ENCODE peak calls at places on chromosomes 12 and 14, in ten cellular contexts. K, N, M, E, Y, Q, B, T, R and P are unnamed samples.

GRCh38 chr14:90624228-90624627 is 192.0 kb downstream of the TTC7B start:
- DNase-seq in T (no peak), Y (peak), Q (peak), R (no peak), N (no peak), K (no peak), M (no peak), B (peak), E (no peak), P (no peak)

GRCh38 chr12:124992874-124993567 is 424 bp upstream of the BRI3BP start:
- DNase-seq in R (peak), T (no peak), M (peak), B (no peak), N (peak), E (peak), K (peak), Q (peak), Y (no peak), P (peak)

GRCh38 chr12:82650627-82651337 is 35.9 kb upstream of the TMTC2 start:
- DNase-seq in R (no peak), N (peak), K (peak), M (peak), E (no peak), Y (peak), B (no peak), T (peak), Q (peak), P (no peak)

GRCh38 chr12:6280053-6280469 is 30.4 kb upstream of the PLEKHG6 start:
- DNase-seq in T (no peak), Y (no peak), E (no peak), K (peak), M (peak), R (no peak), N (peak), Q (no peak), B (no peak), P (no peak)

GRCh38 chr14:104082807-104083206 is 2.7 kb upstream of the ASPG start:
- DNase-seq in N (no peak), M (no peak), T (no peak), B (peak), Q (no peak), Y (peak), K (no peak), E (no peak), R (no peak), P (no peak)

GRCh38 chr12:93709386-93709785 is 32.2 kb downstream of the CRADD start:
- DNase-seq in T (no peak), K (no peak), B (no peak), E (no peak), Y (no peak), R (no peak), M (no peak), N (no peak), Q (no peak), P (no peak)

GRCh38 chr12:23083267-23083666 is 458.3 kb downstream of the ETNK1 start:
- DNase-seq in K (no peak), E (no peak), Q (no peak), R (no peak), M (no peak), N (peak), Y (no peak), T (no peak), B (no peak), P (no peak)

GRCh38 chr14:51310453-51311074 is 70.5 kb downstream of the TMX1 start:
- DNase-seq in Y (no peak), N (peak), E (no peak), T (no peak), B (no peak), Q (no peak), R (no peak), M (no peak), K (no peak), P (no peak)

DNA sequence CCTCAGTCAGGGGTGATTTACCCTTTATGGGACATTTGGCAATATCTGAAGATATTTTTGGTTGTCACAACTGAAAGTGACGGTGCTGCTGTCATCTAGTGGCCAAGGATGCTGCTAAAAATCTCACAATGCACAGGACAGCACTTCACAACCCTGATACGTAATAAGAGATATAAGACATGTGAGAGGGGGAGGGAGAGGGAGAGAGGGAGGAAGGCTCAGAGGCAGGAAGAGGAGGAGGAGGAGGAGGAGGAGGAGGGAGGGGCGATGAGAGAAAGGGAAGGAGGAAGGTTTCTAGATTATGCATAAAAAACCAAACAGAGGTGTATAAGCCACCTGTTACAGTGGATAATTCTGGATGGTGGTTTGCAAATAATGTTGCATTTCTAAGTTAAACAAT is 14.3 kb downstream of the MYL2 start:
- DNase-seq in N (no peak), R (no peak), E (no peak), K (no peak), T (no peak), M (no peak), Q (peak), B (no peak), Y (no peak), P (no peak)
- TF ChIP-seq CTCF in N (no peak), R (no peak), E (no peak), K (no peak), T (no peak), M (no peak), Q (peak), B (no peak), Y (no peak), P (no peak)

GRCh38 chr14:94536836-94537235 is 24.4 kb upstream of the SERPINA4 start:
- DNase-seq in K (no peak), B (no peak), E (no peak), T (no peak), Y (no peak), M (peak), Q (peak), N (no peak), R (no peak), P (no peak)
- TF ChIP-seq CTCF in K (no peak), B (no peak), E (no peak), T (no peak), Y (no peak), M (no peak), Q (peak), N (no peak), R (no peak), P (no peak)

DNA sequence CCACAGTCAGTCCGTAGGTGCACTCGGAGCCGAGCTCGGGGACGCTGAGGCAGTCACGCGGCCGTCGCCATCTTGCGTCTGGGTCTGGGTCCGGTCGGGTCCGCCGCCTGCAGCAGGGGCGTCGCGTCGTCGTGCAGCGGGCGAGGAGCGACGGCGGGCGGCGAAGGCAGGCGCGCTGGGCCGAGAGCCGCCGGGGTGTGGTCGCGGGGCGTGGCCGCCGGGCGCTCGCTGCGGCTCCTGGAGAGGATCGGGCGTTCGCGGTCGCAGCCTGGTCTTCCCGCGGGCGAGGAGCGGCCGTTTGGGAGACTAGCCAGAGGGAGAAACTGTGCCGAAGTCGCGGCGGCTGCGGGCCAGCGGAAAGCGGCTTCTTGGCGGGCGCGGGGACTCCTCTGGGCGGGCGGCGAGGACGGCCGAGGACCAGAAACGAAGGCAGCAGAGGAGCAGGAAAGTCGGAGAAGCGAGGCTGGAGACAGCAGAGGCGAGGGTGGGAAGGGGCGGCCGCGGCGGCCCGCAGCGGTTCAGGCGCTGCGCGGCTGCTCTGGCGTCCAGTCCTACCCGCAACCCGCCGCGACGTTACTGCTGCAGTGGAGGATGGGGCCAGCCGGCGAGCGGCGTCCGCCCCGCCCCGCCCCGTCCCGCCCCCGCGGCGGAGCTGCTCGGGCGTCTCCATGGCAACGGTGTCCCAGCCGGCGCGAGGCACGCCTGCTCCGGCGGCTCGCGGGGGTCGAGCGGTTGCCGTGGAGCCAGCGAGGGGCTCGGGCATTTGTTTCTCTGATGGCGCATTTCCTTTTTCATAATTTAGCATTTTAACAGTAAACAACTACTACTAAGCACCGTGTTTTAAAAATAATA is at the start of gene PNMA1:
- DNase-seq in Q (peak), Y (peak), M (peak), N (peak), R (peak), K (peak), B (peak), T (peak), E (peak), P (peak)
- TF ChIP-seq CTCF in Q (no peak), Y (no peak), M (no peak), N (no peak), R (no peak), K (no peak), B (no peak), T (no peak), E (no peak), P (no peak)

GRCh38 chr14:69285661-69286255 is 25.8 kb downstream of the GALNT16 start:
- DNase-seq in K (no peak), Y (no peak), T (no peak), Q (no peak), E (no peak), R (no peak), B (no peak), M (no peak), N (no peak), P (no peak)

GRCh38 chr14:69282448-69282847 is 22.5 kb downstream of the GALNT16 start:
- DNase-seq in K (no peak), E (no peak), B (no peak), R (no peak), N (no peak), Y (no peak), T (no peak), Q (no peak), M (no peak), P (no peak)

GRCh38 chr14:69280746-69281291 is 20.9 kb downstream of the GALNT16 start:
- DNase-seq in Y (no peak), E (no peak), Q (no peak), K (no peak), B (no peak), R (no peak), T (no peak), M (no peak), N (no peak), P (no peak)

GRCh38 chr14:69284170-69284569 is 24.2 kb downstream of the GALNT16 start:
- DNase-seq in K (no peak), T (no peak), E (no peak), Y (peak), M (no peak), R (no peak), Q (no peak), N (no peak), B (no peak), P (no peak)

GRCh38 chr14:69281450-69282169 is 21.7 kb downstream of the GALNT16 start:
- DNase-seq in T (no peak), Y (peak), M (no peak), Q (no peak), B (no peak), R (no peak), E (no peak), K (no peak), N (no peak), P (no peak)
- TF ChIP-seq CTCF in T (no peak), Y (no peak), M (no peak), Q (no peak), B (no peak), R (no peak), E (no peak), K (no peak), N (no peak), P (no peak)

GRCh38 chr12:101700299-101700820 is 2.9 kb downstream of the CHPT1 start:
- DNase-seq in M (no peak), Y (no peak), K (no peak), Q (no peak), N (no peak), T (no peak), E (no peak), R (no peak), B (no peak), P (no peak)

GRCh38 chr12:101696477-101697196 is 803 bp upstream of the CHPT1 start:
- DNase-seq in E (peak), T (no peak), M (peak), B (peak), R (no peak), K (peak), Y (peak), N (peak), Q (peak), P (no peak)

GRCh38 chr12:101697197-101697929 is at the start of gene CHPT1:
- DNase-seq in N (peak), Q (peak), E (peak), R (peak), B (peak), T (no peak), K (peak), M (peak), Y (peak), P (peak)

GRCh38 chr12:101697930-101698781 is 716 bp downstream of the CHPT1 start:
- DNase-seq in M (peak), Y (peak), R (no peak), K (peak), E (peak), T (no peak), Q (peak), N (peak), B (peak), P (no peak)

GRCh38 chr12:101698782-101699347 is 1.4 kb downstream of the CHPT1 start:
- DNase-seq in Y (no peak), E (no peak), T (no peak), M (no peak), K (peak), B (no peak), Q (peak), N (peak), R (no peak), P (no peak)
- TF ChIP-seq CTCF in Y (peak), E (peak), T (no peak), M (no peak), K (peak), B (peak), Q (peak), N (peak), R (no peak), P (no peak)

GRCh38 chr12:123388218-123388947 is 4.5 kb downstream of the KMT5A start:
- DNase-seq in Y (peak), N (peak), E (peak), B (peak), T (peak), Q (peak), M (peak), R (peak), K (peak), P (peak)

GRCh38 chr12:123389560-123390351 is 5.8 kb downstream of the KMT5A start:
- DNase-seq in N (no peak), R (peak), Y (peak), B (peak), T (no peak), E (peak), M (no peak), Q (peak), K (peak), P (peak)

GRCh38 chr12:123391546-123392343 is 7.8 kb downstream of the KMT5A start:
- DNase-seq in R (no peak), B (no peak), K (no peak), M (no peak), T (no peak), Q (peak), Y (no peak), E (no peak), N (no peak), P (no peak)

GRCh38 chr12:123388948-123389559 is 5.1 kb downstream of the KMT5A start:
- DNase-seq in M (no peak), B (no peak), K (no peak), Y (no peak), R (peak), T (no peak), E (no peak), N (no peak), Q (peak), P (peak)

GRCh38 chr12:123390415-123391093 is 6.6 kb downstream of the KMT5A start:
- DNase-seq in T (no peak), E (no peak), N (no peak), R (no peak), M (no peak), Y (no peak), K (no peak), Q (peak), B (no peak), P (no peak)
- TF ChIP-seq CTCF in T (no peak), E (no peak), N (no peak), R (no peak), M (no peak), Y (no peak), K (no peak), Q (no peak), B (no peak), P (no peak)

GRCh38 chr12:117538926-117539325 is 177.5 kb upstream of the NOS1 start:
- DNase-seq in Q (no peak), E (no peak), K (no peak), B (no peak), T (no peak), M (no peak), Y (no peak), N (no peak), R (no peak), P (no peak)

GRCh38 chr12:117538032-117538690 is 176.7 kb upstream of the NOS1 start:
- DNase-seq in Y (no peak), E (no peak), N (no peak), B (no peak), T (no peak), R (no peak), M (no peak), Q (no peak), K (no peak), P (no peak)

GRCh38 chr12:117540011-117540410 is 178.6 kb upstream of the NOS1 start:
- DNase-seq in T (no peak), Y (no peak), M (no peak), Q (no peak), R (no peak), B (no peak), K (no peak), N (no peak), E (no peak), P (no peak)
- TF ChIP-seq CTCF in T (no peak), Y (no peak), M (no peak), Q (no peak), R (no peak), B (no peak), K (no peak), N (no peak), E (no peak), P (no peak)

DNA sequence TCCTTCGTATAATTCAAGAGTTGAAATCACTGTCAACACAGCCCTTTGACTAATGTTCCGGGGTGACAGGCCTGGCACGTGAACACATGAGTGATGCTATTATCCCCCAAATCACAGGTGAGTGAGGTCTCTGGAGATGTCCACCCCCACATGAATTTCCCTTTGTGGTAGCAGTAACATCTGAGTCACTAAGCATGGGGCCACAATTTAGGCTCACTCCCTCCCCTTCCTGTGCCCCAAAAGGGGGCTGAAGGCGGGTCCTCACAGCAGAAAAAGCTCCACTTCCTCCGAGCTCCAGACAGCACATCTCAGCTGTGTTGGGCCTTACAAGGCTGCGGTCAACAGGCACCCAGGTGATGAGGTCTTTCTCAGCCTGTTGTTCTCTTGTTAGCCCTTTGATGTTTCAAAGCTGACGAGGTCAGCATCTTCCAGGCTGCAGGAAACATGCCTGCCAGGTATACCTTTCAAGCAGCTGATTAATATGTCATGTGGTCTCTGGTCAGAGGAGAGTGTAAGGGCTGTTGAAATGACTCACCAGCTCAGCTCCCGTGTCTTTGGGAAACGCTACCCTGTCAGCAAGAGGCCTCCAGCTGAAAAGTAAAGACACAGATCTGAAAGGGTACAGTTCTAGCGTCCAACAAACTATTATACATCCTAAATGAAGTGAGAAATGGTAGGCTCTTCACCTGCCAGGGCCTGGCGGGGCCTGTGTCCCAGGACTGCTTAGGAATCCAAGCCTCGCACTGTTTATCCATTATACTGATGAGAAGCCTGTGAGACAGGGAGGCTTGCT is 107.3 kb downstream of the ZFP36L1 start:
- DNase-seq in N (peak), Y (no peak), B (no peak), M (no peak), T (no peak), Q (peak), E (no peak), K (no peak), R (no peak), P (no peak)
- TF ChIP-seq CTCF in N (no peak), Y (no peak), B (no peak), M (no peak), T (no peak), Q (no peak), E (no peak), K (no peak), R (no peak), P (no peak)

DNA sequence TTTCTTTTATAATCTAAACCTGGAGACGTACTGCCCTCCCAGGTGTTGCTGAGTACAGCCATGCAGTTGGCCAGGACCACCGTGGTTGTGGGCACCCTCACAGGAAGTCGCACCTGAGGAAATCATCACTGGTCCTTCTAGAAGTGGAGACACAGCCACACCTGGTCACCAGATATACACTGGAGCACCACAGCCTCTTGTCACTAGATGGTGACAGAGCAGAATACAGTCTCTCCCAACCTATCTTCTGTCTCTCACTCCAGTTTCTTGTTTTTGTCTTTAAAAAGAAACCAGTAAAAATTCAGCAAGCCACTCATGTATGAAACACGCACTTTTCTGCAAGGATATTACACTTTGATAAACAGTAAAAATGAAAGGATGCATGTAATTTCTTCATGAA is 43.1 kb upstream of the GPHB5 start:
- DNase-seq in N (no peak), M (no peak), B (no peak), E (no peak), Y (no peak), T (no peak), R (no peak), K (no peak), Q (no peak), P (no peak)
- TF ChIP-seq CTCF in N (no peak), M (no peak), B (no peak), E (no peak), Y (no peak), T (no peak), R (no peak), K (no peak), Q (no peak), P (no peak)